ENCODE peak calls at places on chromosome 2, in seven cellular contexts. Z is uterus, J is H54, O is HepG2, C is heart left ventricle, K is IMR-90, E is transverse colon. A is an unnamed sample.

GRCh38 chr2:85435220-85435958 is 16.9 kb downstream of the SH2D6 start:
- DNase-seq in E (no peak), K (no peak), J (no peak), Z (no peak), O (no peak), C (no peak), A (no peak)

GRCh38 chr2:58533376-58533775 is 292.3 kb upstream of the FANCL start:
- DNase-seq in E (no peak), Z (no peak), O (no peak), K (no peak), C (no peak), J (no peak), A (no peak)

GRCh38 chr2:10414591-10414990 is 33.5 kb downstream of the ODC1 start:
- DNase-seq in K (peak; percentile 32), Z (no peak), C (no peak), E (no peak), J (no peak), O (no peak), A (no peak)

GRCh38 chr2:157441072-157441454 is 2.8 kb downstream of the CYTIP start:
- DNase-seq in E (peak; percentile 32), O (no peak), C (peak; percentile 19), K (no peak), J (no peak), Z (no peak), A (no peak)

GRCh38 chr2:160538559-160539355 is 45.1 kb upstream of the RBMS1 start:
- DNase-seq in C (peak; percentile 78), J (no peak), O (no peak), E (no peak), Z (no peak), K (peak; percentile 33), A (no peak)

GRCh38 chr2:17853799-17854198 is 24.7 kb upstream of the KCNS3 start:
- DNase-seq in K (no peak), C (no peak), E (no peak), Z (no peak), O (no peak), J (no peak), A (no peak)

GRCh38 chr2:70716131-70716766 is 51.8 kb downstream of the ADD2 start:
- DNase-seq in Z (no peak), C (no peak), O (no peak), J (no peak), E (no peak), K (no peak), A (no peak)

GRCh38 chr2:71453404-71454220 is at the start of gene DYSF:
- DNase-seq in C (peak; percentile 73), J (no peak), E (peak; percentile 20), O (no peak), Z (no peak), K (peak; percentile 17), A (peak; percentile 27)

GRCh38 chr2:112335600-112335999 is 60.2 kb downstream of the ZC3H6 start:
- DNase-seq in E (no peak), J (no peak), C (no peak), Z (no peak), K (no peak), O (no peak), A (no peak)

GRCh38 chr2:11802782-11803191 is 56.4 kb downstream of the LPIN1 start:
- DNase-seq in E (no peak), C (peak; percentile 11), K (peak; percentile 63), O (no peak), Z (no peak), J (no peak), A (no peak)

GRCh38 chr2:8659735-8660492 is 21.9 kb upstream of the ID2 start:
- DNase-seq in J (no peak), K (no peak), O (no peak), C (no peak), Z (no peak), E (no peak), A (no peak)

DNA sequence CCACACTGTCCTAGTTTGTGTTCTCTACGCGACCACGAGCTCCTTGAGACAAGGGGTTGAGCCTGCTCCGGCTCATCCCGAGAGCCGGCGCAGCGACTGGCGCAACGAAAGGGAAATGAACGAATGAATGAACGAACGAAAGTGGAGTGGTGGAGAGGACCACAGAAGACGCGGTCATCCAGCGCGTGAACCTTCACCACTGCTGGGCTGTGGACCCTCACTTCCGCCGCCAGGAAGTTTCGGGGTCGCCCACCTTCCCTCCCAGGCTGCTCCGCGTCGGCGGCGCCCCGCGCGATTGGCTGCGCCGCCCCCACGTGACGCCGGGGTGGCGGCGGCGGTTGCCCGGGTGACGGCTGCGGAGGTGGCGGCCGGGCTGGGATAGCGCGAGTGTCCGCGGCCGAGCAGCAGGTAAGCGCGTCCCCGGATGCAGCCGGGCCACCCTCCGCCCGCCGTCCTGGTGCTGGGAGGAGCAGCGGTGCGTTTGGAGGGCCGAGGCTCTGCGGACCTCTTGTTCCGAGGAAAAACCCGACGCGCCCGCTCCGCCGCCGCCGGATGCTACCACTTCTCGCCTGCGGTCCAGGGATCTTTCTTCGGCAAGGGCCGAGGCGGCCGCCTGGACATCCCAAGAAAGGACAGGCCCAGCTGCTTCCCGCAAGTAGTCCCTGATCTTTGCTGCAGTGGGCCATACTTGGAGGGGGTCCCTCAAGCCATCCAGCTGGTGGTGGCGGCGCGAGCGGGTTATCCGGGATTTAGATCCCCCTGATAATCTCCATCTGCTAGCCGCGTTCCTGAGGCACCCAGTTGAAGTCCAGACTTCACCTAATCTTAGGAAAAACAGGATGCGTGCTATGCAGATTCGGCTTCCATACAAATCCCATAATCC is at the start of gene ARMC9:
- DNase-seq in J (peak; percentile 85), O (peak; percentile 67), K (peak; percentile 51), C (peak; percentile 82), Z (peak; percentile 54), E (peak; percentile 81), A (peak; percentile 86)
- TF ChIP-seq POLR2A in J (peak; percentile 79), O (peak; percentile 48), K (no peak), C (no peak), Z (no peak), E (peak; percentile 27), A (no peak)

DNA sequence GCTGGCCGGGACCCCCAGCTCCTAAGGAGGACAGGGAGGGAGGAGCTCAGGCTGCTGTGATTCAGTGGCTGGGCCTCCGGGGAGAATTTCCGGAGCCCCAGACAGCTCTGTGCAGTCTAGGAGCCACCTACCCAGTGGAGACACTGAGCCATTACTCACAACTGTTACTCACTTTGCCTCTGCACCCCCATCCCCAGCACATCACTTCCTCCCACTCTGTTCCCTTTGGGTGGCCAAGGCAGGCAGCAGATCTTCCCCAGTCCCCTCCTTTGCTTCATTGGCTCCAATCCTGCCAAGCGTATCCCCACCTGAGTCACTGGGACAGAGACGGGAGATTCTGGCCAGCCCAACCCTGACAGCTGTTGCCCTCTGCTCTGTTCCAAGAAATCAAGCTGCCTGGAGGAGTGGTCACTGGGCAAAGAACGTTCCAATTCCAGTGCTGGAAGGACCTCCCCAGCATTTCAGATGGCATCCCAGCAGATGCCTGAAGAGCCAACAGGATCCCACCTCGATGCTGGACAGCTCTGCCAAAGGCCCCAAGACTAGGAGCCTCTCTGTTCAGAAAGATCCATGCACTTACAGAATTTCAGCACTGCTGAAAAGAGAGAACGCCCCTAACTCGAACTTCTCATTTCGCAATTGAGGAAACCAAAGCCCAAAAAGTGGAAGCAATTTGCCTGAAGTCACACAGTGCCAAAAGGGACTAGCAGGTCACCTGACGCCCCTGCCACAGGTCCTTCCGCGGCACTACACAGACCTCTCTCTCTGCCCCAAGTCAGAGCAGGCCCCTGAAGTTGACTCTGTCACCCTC is 68.3 kb downstream of the TNS1 start:
- DNase-seq in Z (peak; percentile 89), C (peak; percentile 67), O (no peak), E (peak; percentile 60), J (peak; percentile 88), K (peak; percentile 96), A (no peak)
- TF ChIP-seq POLR2A in Z (no peak), C (no peak), O (no peak), E (no peak), J (no peak), K (peak; percentile 51), A (no peak)

GRCh38 chr2:164898475-164898874 is 56.9 kb downstream of the SLC38A11 start:
- DNase-seq in J (no peak), O (peak; percentile 88), Z (no peak), K (peak; percentile 86), E (no peak), C (no peak), A (no peak)
- TF ChIP-seq POLR2A in J (no peak), O (no peak), Z (no peak), K (no peak), E (no peak), C (no peak), A (no peak)

GRCh38 chr2:207529330-207530159 is at the start of gene CREB1:
- DNase-seq in O (peak; percentile 94), E (peak; percentile 99), J (peak; percentile 92), K (peak; percentile 98), C (peak; percentile 99), Z (peak; percentile 97), A (peak; percentile 98)

GRCh38 chr2:207531024-207531411 is 1.3 kb downstream of the CREB1 start:
- DNase-seq in K (no peak), J (no peak), O (no peak), C (no peak), E (no peak), Z (no peak), A (no peak)

GRCh38 chr2:207528980-207529329 is 807 bp upstream of the CREB1 start:
- DNase-seq in Z (peak; percentile 50), C (no peak), K (no peak), O (peak; percentile 25), E (peak; percentile 53), J (peak; percentile 51), A (peak; percentile 37)

GRCh38 chr2:207532676-207533075 is 2.9 kb downstream of the CREB1 start:
- DNase-seq in Z (no peak), J (no peak), C (no peak), K (no peak), O (no peak), E (no peak), A (no peak)

DNA sequence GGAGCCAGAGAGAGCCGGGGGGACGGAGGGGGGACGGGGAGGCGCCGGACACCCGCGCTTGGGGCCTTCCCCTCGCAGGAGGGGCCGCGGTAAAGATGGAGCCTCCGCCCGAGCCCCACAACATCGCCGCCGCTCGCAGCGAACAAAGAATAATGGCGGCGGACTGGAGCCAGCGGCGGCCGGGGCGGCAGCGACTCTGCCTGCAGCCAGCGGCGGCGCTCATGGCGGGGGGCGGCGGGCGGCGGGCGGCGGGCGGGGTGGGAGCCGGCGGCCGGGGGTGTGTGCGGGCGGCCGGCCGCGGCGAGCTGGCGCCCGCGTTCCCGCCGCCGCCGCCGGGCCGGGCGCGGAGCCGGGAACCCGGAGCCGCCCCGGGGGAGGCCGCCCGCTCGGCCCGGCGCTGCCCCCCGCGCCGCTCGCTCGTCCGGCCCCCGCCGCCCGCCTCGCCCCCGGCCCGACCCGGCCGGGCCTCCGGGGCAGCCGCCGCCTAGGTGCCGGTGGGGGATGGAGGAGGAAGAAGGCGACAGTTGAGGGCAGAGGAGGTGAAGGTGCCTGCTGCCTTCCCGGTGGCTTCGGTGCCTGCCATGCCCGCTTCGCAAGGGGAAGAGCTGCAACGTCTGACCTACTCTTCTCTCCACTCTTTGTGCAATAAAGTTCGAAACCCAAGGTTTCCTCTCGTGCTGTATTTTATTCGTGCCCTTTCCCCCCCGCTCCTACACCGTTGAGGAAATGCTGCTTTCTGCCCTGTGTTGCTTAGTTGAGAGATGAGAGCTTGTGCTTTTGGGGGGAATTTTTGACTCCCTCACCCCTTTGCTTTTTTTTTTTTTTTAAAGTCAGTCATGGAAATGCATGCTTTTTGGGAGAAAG is 630 bp downstream of the CREB1 start:
- DNase-seq in C (peak; percentile 61), E (peak; percentile 58), J (peak; percentile 30), Z (peak; percentile 31), O (peak; percentile 30), K (no peak), A (peak; percentile 60)
- TF ChIP-seq POLR2A in C (no peak), E (peak; percentile 3), J (no peak), Z (no peak), O (peak; percentile 42), K (no peak), A (no peak)